ENCODE peak calls at places on chromosomes 16 and 17, in seven cellular contexts. One of them, this sample, is unnamed.

GRCh38 chr16:23434380-23434779 is 18.6 kb downstream of the COG7 start:
- DNase-seq in cardiac fibroblast: peak
- DNase-seq in tibial artery: no peak
- DNase-seq in PC-3: peak
- DNase-seq in GM23338: peak
- DNase-seq in GM12865: peak
- DNase-seq in colonic mucosa: peak
- DNase-seq in this sample: peak

GRCh38 chr17:61461967-61462733 is 9.9 kb downstream of the TBX4 start:
- DNase-seq in cardiac fibroblast: peak
- DNase-seq in tibial artery: no peak
- DNase-seq in PC-3: peak
- DNase-seq in GM23338: peak
- DNase-seq in GM12865: no peak
- DNase-seq in colonic mucosa: no peak
- DNase-seq in this sample: no peak

GRCh38 chr16:3681206-3681605 is 26.7 kb downstream of the DNASE1 start:
- DNase-seq in cardiac fibroblast: peak
- DNase-seq in tibial artery: no peak
- DNase-seq in PC-3: no peak
- DNase-seq in GM23338: no peak
- DNase-seq in GM12865: no peak
- DNase-seq in colonic mucosa: no peak
- DNase-seq in this sample: no peak

GRCh38 chr16:49986351-49987124 is 38.5 kb upstream of the CNEP1R1 start:
- DNase-seq in cardiac fibroblast: peak
- DNase-seq in tibial artery: no peak
- DNase-seq in PC-3: peak
- DNase-seq in GM23338: peak
- DNase-seq in GM12865: no peak
- DNase-seq in colonic mucosa: no peak
- DNase-seq in this sample: no peak

GRCh38 chr16:31136287-31136662 is 748 bp upstream of the PRSS8 start:
- DNase-seq in cardiac fibroblast: no peak
- DNase-seq in tibial artery: no peak
- DNase-seq in PC-3: no peak
- DNase-seq in GM23338: no peak
- DNase-seq in GM12865: no peak
- DNase-seq in colonic mucosa: no peak
- DNase-seq in this sample: no peak

GRCh38 chr17:37160940-37161339 is 212.2 kb downstream of the AATF start:
- DNase-seq in cardiac fibroblast: peak
- DNase-seq in tibial artery: no peak
- DNase-seq in PC-3: peak
- DNase-seq in GM23338: no peak
- DNase-seq in GM12865: no peak
- DNase-seq in colonic mucosa: no peak
- DNase-seq in this sample: no peak

GRCh38 chr16:9072806-9073341 is 18.6 kb upstream of the HAPSTR1 start:
- DNase-seq in cardiac fibroblast: peak
- DNase-seq in tibial artery: no peak
- DNase-seq in PC-3: peak
- DNase-seq in GM23338: no peak
- DNase-seq in GM12865: peak
- DNase-seq in colonic mucosa: no peak
- DNase-seq in this sample: peak

GRCh38 chr16:23377071-23377931 is 75.2 kb downstream of the SCNN1B start:
- DNase-seq in cardiac fibroblast: no peak
- DNase-seq in tibial artery: no peak
- DNase-seq in PC-3: no peak
- DNase-seq in GM23338: no peak
- DNase-seq in GM12865: no peak
- DNase-seq in colonic mucosa: no peak
- DNase-seq in this sample: no peak

GRCh38 chr16:3597226-3597625 is 14.2 kb downstream of the SLX4 start:
- DNase-seq in cardiac fibroblast: no peak
- DNase-seq in tibial artery: no peak
- DNase-seq in PC-3: no peak
- DNase-seq in GM23338: no peak
- DNase-seq in GM12865: no peak
- DNase-seq in colonic mucosa: no peak
- DNase-seq in this sample: no peak

GRCh38 chr16:9050102-9050830 is 41.2 kb upstream of the HAPSTR1 start:
- DNase-seq in cardiac fibroblast: peak
- DNase-seq in tibial artery: no peak
- DNase-seq in PC-3: peak
- DNase-seq in GM23338: peak
- DNase-seq in GM12865: peak
- DNase-seq in colonic mucosa: no peak
- DNase-seq in this sample: no peak

GRCh38 chr17:83161298-83162034 is 82.1 kb downstream of the METRNL start:
- DNase-seq in cardiac fibroblast: peak
- DNase-seq in tibial artery: peak
- DNase-seq in PC-3: peak
- DNase-seq in GM23338: no peak
- DNase-seq in GM12865: no peak
- DNase-seq in colonic mucosa: no peak
- DNase-seq in this sample: no peak

GRCh38 chr16:2704983-2705275 is 15.1 kb downstream of the PRSS27 start:
- DNase-seq in cardiac fibroblast: no peak
- DNase-seq in tibial artery: no peak
- DNase-seq in PC-3: no peak
- DNase-seq in GM23338: no peak
- DNase-seq in GM12865: no peak
- DNase-seq in colonic mucosa: no peak
- DNase-seq in this sample: no peak

GRCh38 chr17:29718446-29719039 is 95.8 kb upstream of the CORO6 start:
- DNase-seq in cardiac fibroblast: no peak
- DNase-seq in tibial artery: no peak
- DNase-seq in PC-3: no peak
- DNase-seq in GM23338: peak
- DNase-seq in GM12865: no peak
- DNase-seq in colonic mucosa: no peak
- DNase-seq in this sample: no peak

GRCh38 chr16:22681551-22681880 is 132.4 kb upstream of the HS3ST2 start:
- DNase-seq in cardiac fibroblast: no peak
- DNase-seq in tibial artery: peak
- DNase-seq in PC-3: no peak
- DNase-seq in GM23338: no peak
- DNase-seq in GM12865: no peak
- DNase-seq in colonic mucosa: no peak
- DNase-seq in this sample: no peak

GRCh38 chr17:863880-864279 is 81.7 kb downstream of the MRM3 start:
- DNase-seq in cardiac fibroblast: no peak
- DNase-seq in tibial artery: no peak
- DNase-seq in PC-3: no peak
- DNase-seq in GM23338: no peak
- DNase-seq in GM12865: no peak
- DNase-seq in colonic mucosa: no peak
- DNase-seq in this sample: no peak

DNA sequence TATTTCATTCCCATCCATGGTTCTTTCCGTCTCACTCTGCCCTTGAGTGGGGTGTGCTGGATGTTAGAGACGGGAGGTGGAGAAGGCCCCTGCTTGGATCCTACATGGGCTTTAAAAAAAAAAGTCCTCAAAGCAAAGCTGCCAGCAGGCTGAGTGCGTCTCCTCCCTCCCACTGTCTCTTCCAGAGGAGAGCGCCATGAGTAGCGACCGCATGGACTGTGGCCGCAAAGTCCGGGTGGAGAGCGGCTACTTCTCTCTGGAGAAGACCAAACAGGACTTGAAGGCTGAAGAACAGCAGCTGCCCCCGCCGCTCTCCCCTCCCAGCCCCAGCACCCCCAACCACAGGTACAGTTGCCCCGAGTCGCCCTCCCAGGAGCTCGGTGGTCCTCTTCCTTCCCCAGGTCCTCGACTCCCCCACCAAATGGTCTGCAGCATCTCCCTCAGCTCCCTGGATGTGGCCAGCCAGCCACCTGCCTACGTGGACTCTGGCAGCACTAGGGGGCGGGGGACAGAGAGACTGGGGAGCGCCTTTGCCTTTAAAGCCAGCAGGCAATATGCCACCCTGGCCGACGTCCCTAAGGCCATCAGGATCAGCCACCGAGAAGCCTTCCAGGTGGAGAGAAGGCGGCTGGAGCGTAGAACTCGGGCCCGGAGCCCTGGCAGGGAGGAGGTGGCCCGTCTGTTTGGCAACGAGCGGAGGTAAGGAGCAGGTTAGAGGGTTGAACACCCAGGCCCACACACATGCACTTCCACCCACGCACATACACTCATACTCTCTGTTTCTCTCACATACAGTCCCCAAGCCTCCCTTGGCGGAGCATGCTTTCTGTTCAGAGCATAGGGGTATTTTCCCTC is 68.2 kb downstream of the PLD6 start:
- DNase-seq in cardiac fibroblast: no peak
- DNase-seq in tibial artery: no peak
- DNase-seq in PC-3: no peak
- DNase-seq in GM23338: no peak
- DNase-seq in GM12865: peak
- DNase-seq in colonic mucosa: no peak
- DNase-seq in this sample: no peak
- TF ChIP-seq CTCF in cardiac fibroblast: no peak
- TF ChIP-seq CTCF in tibial artery: no peak
- TF ChIP-seq CTCF in PC-3: no peak
- TF ChIP-seq CTCF in GM23338: no peak
- TF ChIP-seq CTCF in GM12865: no peak
- TF ChIP-seq CTCF in colonic mucosa: no peak
- TF ChIP-seq CTCF in this sample: no peak

DNA sequence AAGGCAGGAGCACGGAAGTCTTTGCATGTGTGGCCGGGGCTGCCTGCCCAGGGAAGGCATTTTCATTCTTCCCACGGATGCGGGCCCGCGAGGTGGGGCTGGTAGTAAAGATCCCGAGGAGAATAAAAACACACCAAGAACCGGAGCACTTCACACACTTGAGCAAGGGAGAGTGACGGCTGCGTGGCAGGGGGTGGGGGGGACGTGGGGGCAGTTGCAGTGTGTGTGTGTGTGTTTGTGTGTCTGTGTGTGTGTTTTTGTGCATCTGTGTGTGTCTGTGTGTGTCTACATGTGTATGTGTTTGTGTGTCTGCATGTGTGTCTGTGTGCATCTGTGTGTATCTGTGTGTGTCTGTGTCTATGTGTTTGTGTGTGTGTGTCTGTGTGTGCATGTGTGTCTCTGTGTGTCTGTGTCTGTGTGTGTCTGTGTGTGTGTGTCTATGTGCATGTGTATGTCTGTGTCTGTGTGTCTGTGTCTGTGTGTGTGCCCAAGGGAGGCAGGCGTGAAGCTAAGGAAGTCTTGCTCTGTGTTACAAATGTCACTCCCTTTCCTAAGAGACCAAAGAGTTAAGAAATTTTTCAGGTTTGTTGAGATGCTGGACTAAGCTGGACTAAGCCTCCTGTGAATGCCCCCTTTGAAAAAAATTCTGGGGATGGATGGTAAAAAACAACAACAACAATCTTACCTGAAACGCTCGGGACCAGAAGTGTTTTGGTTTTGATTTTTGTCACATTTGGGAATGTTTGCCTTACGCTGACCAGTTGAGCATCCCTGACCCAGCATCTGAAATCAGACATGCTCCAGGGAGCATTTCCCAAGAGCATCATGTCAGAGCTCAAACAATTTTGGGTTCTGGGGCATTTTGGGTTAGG is 48.9 kb upstream of the ZNF469 start:
- DNase-seq in cardiac fibroblast: no peak
- DNase-seq in tibial artery: no peak
- DNase-seq in PC-3: no peak
- DNase-seq in GM23338: no peak
- DNase-seq in GM12865: no peak
- DNase-seq in colonic mucosa: no peak
- DNase-seq in this sample: no peak
- H3K4me3 ChIP-seq in cardiac fibroblast: peak
- H3K4me3 ChIP-seq in tibial artery: no peak
- H3K4me3 ChIP-seq in PC-3: peak
- H3K4me3 ChIP-seq in GM23338: no peak
- H3K4me3 ChIP-seq in GM12865: no peak
- H3K4me3 ChIP-seq in colonic mucosa: no peak
- H3K4me3 ChIP-seq in this sample: no peak

GRCh38 chr17:7858487-7858832 is 657 bp downstream of the CYB5D1 start:
- DNase-seq in cardiac fibroblast: peak
- DNase-seq in tibial artery: peak
- DNase-seq in PC-3: peak
- DNase-seq in GM23338: peak
- DNase-seq in GM12865: peak
- DNase-seq in colonic mucosa: peak
- DNase-seq in this sample: no peak

GRCh38 chr17:7856081-7856791 is 1.1 kb downstream of the NAA38 start:
- DNase-seq in cardiac fibroblast: peak
- DNase-seq in tibial artery: peak
- DNase-seq in PC-3: peak
- DNase-seq in GM23338: no peak
- DNase-seq in GM12865: peak
- DNase-seq in colonic mucosa: peak
- DNase-seq in this sample: no peak

GRCh38 chr17:7855643-7856080 is 796 bp downstream of the TMEM88 start:
- DNase-seq in cardiac fibroblast: no peak
- DNase-seq in tibial artery: peak
- DNase-seq in PC-3: no peak
- DNase-seq in GM23338: no peak
- DNase-seq in GM12865: no peak
- DNase-seq in colonic mucosa: no peak
- DNase-seq in this sample: no peak

GRCh38 chr17:7857724-7858486 is at the start of gene CYB5D1:
- DNase-seq in cardiac fibroblast: peak
- DNase-seq in tibial artery: peak
- DNase-seq in PC-3: peak
- DNase-seq in GM23338: peak
- DNase-seq in GM12865: peak
- DNase-seq in colonic mucosa: peak
- DNase-seq in this sample: peak

GRCh38 chr17:7856840-7857723 is at the start of gene NAA38:
- DNase-seq in cardiac fibroblast: peak
- DNase-seq in tibial artery: peak
- DNase-seq in PC-3: peak
- DNase-seq in GM23338: peak
- DNase-seq in GM12865: peak
- DNase-seq in colonic mucosa: peak
- DNase-seq in this sample: peak
- TF ChIP-seq CTCF in cardiac fibroblast: peak
- TF ChIP-seq CTCF in tibial artery: peak
- TF ChIP-seq CTCF in PC-3: peak
- TF ChIP-seq CTCF in GM23338: peak
- TF ChIP-seq CTCF in GM12865: peak
- TF ChIP-seq CTCF in colonic mucosa: peak
- TF ChIP-seq CTCF in this sample: peak

GRCh38 chr16:35203636-35204035 is 1744.2 kb downstream of the TP53TG3F start:
- DNase-seq in cardiac fibroblast: no peak
- DNase-seq in tibial artery: no peak
- DNase-seq in PC-3: no peak
- DNase-seq in GM23338: no peak
- DNase-seq in GM12865: no peak
- DNase-seq in colonic mucosa: no peak
- DNase-seq in this sample: no peak

GRCh38 chr16:35208001-35208935 is 1748.9 kb downstream of the TP53TG3F start:
- DNase-seq in cardiac fibroblast: no peak
- DNase-seq in tibial artery: no peak
- DNase-seq in PC-3: no peak
- DNase-seq in GM23338: no peak
- DNase-seq in GM12865: no peak
- DNase-seq in colonic mucosa: no peak
- DNase-seq in this sample: no peak

GRCh38 chr16:35210681-35211433 is 1751.4 kb downstream of the TP53TG3F start:
- DNase-seq in cardiac fibroblast: no peak
- DNase-seq in tibial artery: no peak
- DNase-seq in PC-3: no peak
- DNase-seq in GM23338: no peak
- DNase-seq in GM12865: no peak
- DNase-seq in colonic mucosa: no peak
- DNase-seq in this sample: no peak

GRCh38 chr16:35207059-35207999 is 1747.9 kb downstream of the TP53TG3F start:
- DNase-seq in cardiac fibroblast: no peak
- DNase-seq in tibial artery: no peak
- DNase-seq in PC-3: no peak
- DNase-seq in GM23338: no peak
- DNase-seq in GM12865: no peak
- DNase-seq in colonic mucosa: no peak
- DNase-seq in this sample: no peak
- H3K4me3 ChIP-seq in cardiac fibroblast: no peak
- H3K4me3 ChIP-seq in tibial artery: no peak
- H3K4me3 ChIP-seq in PC-3: no peak
- H3K4me3 ChIP-seq in GM23338: no peak
- H3K4me3 ChIP-seq in GM12865: no peak
- H3K4me3 ChIP-seq in colonic mucosa: no peak
- H3K4me3 ChIP-seq in this sample: no peak